ENCODE peak calls at places on chromosomes 6 and 20, in four cellular contexts. R is dorsolateral prefrontal cortex, K is fibroblast of villous mesenchyme, O is NAMALWA. S is an unnamed sample.

GRCh38 chr6:14217728-14218637 is 100.4 kb downstream of the CD83 start:
- DNase-seq in R (no peak), K (no peak), O (no peak), S (no peak)

GRCh38 chr20:61146006-61146405 is 106.1 kb upstream of the CDH4 start:
- DNase-seq in R (no peak), K (no peak), O (no peak), S (no peak)

GRCh38 chr6:53033764-53034163 is 31.4 kb upstream of the FBXO9 start:
- DNase-seq in R (no peak), K (peak), O (no peak), S (no peak)

GRCh38 chr6:10322991-10323390 is 91.9 kb downstream of the TFAP2A start:
- DNase-seq in R (no peak), K (no peak), O (no peak), S (no peak)

GRCh38 chr20:57617079-57617795 is 3.0 kb downstream of the ZBP1 start:
- DNase-seq in R (no peak), K (no peak), O (no peak), S (no peak)

GRCh38 chr20:56091635-56092180 is 86.4 kb upstream of the CBLN4 start:
- DNase-seq in R (no peak), K (no peak), O (no peak), S (no peak)

GRCh38 chr20:24662756-24663399 is 193.4 kb downstream of the SYNDIG1 start:
- DNase-seq in R (no peak), K (peak), O (no peak), S (no peak)

GRCh38 chr6:71400852-71401251 is 112.2 kb downstream of the OGFRL1 start:
- DNase-seq in R (no peak), K (no peak), O (no peak), S (no peak)

GRCh38 chr20:6746901-6747609 is 20.4 kb upstream of the BMP2 start:
- DNase-seq in R (no peak), K (no peak), O (peak), S (no peak)

GRCh38 chr20:43727980-43728590 is 1.3 kb upstream of the GTSF1L start:
- DNase-seq in R (no peak), K (peak), O (no peak), S (no peak)

GRCh38 chr6:29737707-29738630 is 14.7 kb downstream of the HLA-F start:
- DNase-seq in R (peak), K (peak), O (peak), S (peak)

GRCh38 chr20:37741055-37741454 is 47.2 kb downstream of the CTNNBL1 start:
- DNase-seq in R (no peak), K (peak), O (no peak), S (no peak)

GRCh38 chr6:72621243-72622093 is at the start of gene KCNQ5:
- DNase-seq in R (no peak), K (no peak), O (peak), S (no peak)

GRCh38 chr6:3838992-3839867 is 9.9 kb upstream of the FAM50B start:
- DNase-seq in R (no peak), K (peak), O (no peak), S (no peak)

GRCh38 chr20:34112600-34113061 is 588 bp upstream of the EIF2S2 start:
- DNase-seq in R (peak), K (peak), O (peak), S (no peak)

GRCh38 chr20:46188866-46189265 is 70.8 kb downstream of the CD40 start:
- DNase-seq in R (peak), K (no peak), O (no peak), S (no peak)

GRCh38 chr6:7728855-7729590 is 3.1 kb downstream of the BMP6 start:
- DNase-seq in R (no peak), K (no peak), O (no peak), S (no peak)

GRCh38 chr20:56155625-56156024 is 92.9 kb upstream of the MC3R start:
- DNase-seq in R (no peak), K (no peak), O (no peak), S (no peak)

GRCh38 chr20:12049125-12049524 is 131.4 kb downstream of the BTBD3 start:
- DNase-seq in R (no peak), K (peak), O (no peak), S (no peak)

GRCh38 chr6:66128676-66129075 is 421.6 kb upstream of the EYS start:
- DNase-seq in R (no peak), K (no peak), O (no peak), S (no peak)

GRCh38 chr6:128696651-128697391 is 176.4 kb upstream of the PTPRK start:
- DNase-seq in R (no peak), K (peak), O (no peak), S (no peak)

GRCh38 chr20:25461281-25461650 is 53.8 kb downstream of the GINS1 start:
- DNase-seq in R (no peak), K (no peak), O (no peak), S (no peak)

GRCh38 chr6:139955366-139956155 is 581.1 kb upstream of the CITED2 start:
- DNase-seq in R (no peak), K (no peak), O (no peak), S (no peak)

GRCh38 chr6:15962449-15962764 is 166.5 kb upstream of the MYLIP start:
- DNase-seq in R (no peak), K (peak), O (no peak), S (peak)

GRCh38 chr6:72182337-72183246 is 296.2 kb downstream of the RIMS1 start:
- DNase-seq in R (peak), K (peak), O (no peak), S (no peak)

S was measured in KBM-7.